ENCODE peak calls at places on chromosomes 11 and 22, in six cellular contexts. Q is endothelial cell of umbilical vein, P is GM12878, R is A549, W is K562, G is HepG2. E is an unnamed sample.

GRCh38 chr11:3623126-3623525 is 18.7 kb downstream of the ART5 start:
- DNase-seq in R (no peak), Q (no peak), G (no peak), P (no peak), W (no peak), E (peak; percentile 24)

GRCh38 chr11:118226294-118226693 is 1.5 kb upstream of the JAML start:
- DNase-seq in R (peak; percentile 5), P (no peak), W (no peak), G (no peak), Q (peak; percentile 70), E (no peak)

GRCh38 chr22:49535126-49535525 is 292.5 kb downstream of the BRD1 start:
- DNase-seq in P (no peak), W (no peak), Q (no peak), G (no peak), R (no peak), E (no peak)

GRCh38 chr11:124623861-124624525 is 1.3 kb downstream of the TBRG1 start:
- DNase-seq in P (no peak), G (no peak), Q (peak; percentile 3), W (no peak), R (no peak), E (no peak)

GRCh38 chr11:69700278-69701140 is 3.3 kb downstream of the FGF19 start:
- DNase-seq in Q (peak; percentile 74), P (no peak), G (peak; percentile 66), W (peak; percentile 76), R (peak; percentile 59), E (no peak)

GRCh38 chr11:57429946-57430345 is 3.0 kb upstream of the SLC43A3 start:
- DNase-seq in Q (no peak), G (no peak), P (no peak), W (no peak), R (no peak), E (no peak)

GRCh38 chr11:4704054-4704789 is at the start of gene MMP26:
- DNase-seq in W (no peak), R (no peak), G (no peak), Q (no peak), P (no peak), E (peak; percentile 90)

GRCh38 chr11:2109541-2110019 is 29.6 kb downstream of the IGF2 start:
- DNase-seq in G (peak; percentile 23), W (no peak), P (no peak), R (no peak), Q (peak; percentile 93), E (peak; percentile 18)

GRCh38 chr22:35547993-35548761 is 7.5 kb downstream of the RASD2 start:
- DNase-seq in Q (no peak), R (no peak), W (peak; percentile 17), G (no peak), P (no peak), E (peak; percentile 28)

GRCh38 chr11:114168691-114169090 is 109.2 kb downstream of the ZBTB16 start:
- DNase-seq in Q (no peak), G (no peak), R (no peak), P (no peak), W (no peak), E (peak; percentile 78)

GRCh38 chr11:76086713-76087635 is 119.3 kb downstream of the WNT11 start:
- DNase-seq in Q (no peak), P (no peak), G (no peak), W (no peak), R (no peak), E (no peak)

GRCh38 chr22:19842386-19843106 is 12.1 kb downstream of the GNB1L start:
- DNase-seq in Q (no peak), P (no peak), R (no peak), G (no peak), W (no peak), E (no peak)

GRCh38 chr11:106914409-106914808 is 103.9 kb downstream of the GUCY1A2 start:
- DNase-seq in P (no peak), Q (no peak), W (no peak), G (no peak), R (no peak), E (no peak)

GRCh38 chr22:40560551-40560950 is 76.0 kb downstream of the MRTFA start:
- DNase-seq in R (no peak), P (no peak), Q (peak; percentile 95), G (no peak), W (peak; percentile 68), E (peak; percentile 22)

GRCh38 chr22:43642319-43642718 is 169.8 kb downstream of the EFCAB6 start:
- DNase-seq in R (no peak), W (no peak), P (no peak), Q (no peak), G (no peak), E (no peak)
- TF ChIP-seq MYC in R (no peak), W (no peak), P (no peak), Q (no peak), G (no peak), E (no peak)

GRCh38 chr11:17578958-17579357 is 31.9 kb downstream of the OTOG start:
- DNase-seq in Q (no peak), P (no peak), W (no peak), R (no peak), G (no peak), E (no peak)

GRCh38 chr11:17581732-17582053 is 34.6 kb downstream of the OTOG start:
- DNase-seq in Q (no peak), W (no peak), G (no peak), R (no peak), P (no peak), E (no peak)

GRCh38 chr11:17580271-17580670 is 33.2 kb downstream of the OTOG start:
- DNase-seq in P (no peak), G (no peak), R (no peak), Q (no peak), W (no peak), E (no peak)

GRCh38 chr11:17579451-17579850 is 32.4 kb downstream of the OTOG start:
- DNase-seq in Q (no peak), P (no peak), W (no peak), R (no peak), G (no peak), E (no peak)

DNA sequence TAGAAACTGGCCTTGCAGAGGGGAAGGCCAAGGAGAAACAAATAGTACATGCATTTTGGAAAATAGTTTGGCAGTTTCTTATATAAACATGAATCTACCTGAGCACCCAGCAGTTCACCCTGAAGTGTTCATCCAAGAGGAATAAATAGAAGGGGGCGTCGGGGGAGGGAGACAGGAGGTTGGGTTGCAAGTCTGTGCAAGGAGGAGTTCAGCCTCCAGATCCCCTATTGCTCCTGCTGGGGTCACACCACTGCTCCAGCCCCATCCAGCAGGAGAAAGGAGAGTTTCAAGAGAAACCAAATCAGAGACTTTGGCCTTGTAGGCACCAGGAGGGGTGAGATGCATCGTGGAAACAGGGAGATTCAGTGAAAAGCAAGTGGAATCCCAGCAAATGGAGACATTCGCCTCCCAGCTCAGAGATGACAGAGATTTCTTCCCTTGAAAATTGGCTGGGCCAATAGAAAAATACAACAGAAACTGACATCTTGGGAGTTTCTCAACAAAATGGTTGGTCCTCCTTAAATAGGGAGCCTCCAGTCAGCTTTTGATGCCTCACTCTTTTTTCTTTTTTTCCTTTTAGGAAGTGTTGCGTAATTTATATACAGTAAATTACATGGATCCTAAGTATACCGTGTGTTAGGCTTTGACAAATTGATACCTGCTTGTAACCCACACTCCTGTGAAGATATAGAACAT is 34.1 kb downstream of the OTOG start:
- DNase-seq in P (no peak), Q (no peak), W (no peak), R (no peak), G (no peak), E (no peak)
- TF ChIP-seq MYC in P (no peak), Q (no peak), W (no peak), R (no peak), G (no peak), E (no peak)

DNA sequence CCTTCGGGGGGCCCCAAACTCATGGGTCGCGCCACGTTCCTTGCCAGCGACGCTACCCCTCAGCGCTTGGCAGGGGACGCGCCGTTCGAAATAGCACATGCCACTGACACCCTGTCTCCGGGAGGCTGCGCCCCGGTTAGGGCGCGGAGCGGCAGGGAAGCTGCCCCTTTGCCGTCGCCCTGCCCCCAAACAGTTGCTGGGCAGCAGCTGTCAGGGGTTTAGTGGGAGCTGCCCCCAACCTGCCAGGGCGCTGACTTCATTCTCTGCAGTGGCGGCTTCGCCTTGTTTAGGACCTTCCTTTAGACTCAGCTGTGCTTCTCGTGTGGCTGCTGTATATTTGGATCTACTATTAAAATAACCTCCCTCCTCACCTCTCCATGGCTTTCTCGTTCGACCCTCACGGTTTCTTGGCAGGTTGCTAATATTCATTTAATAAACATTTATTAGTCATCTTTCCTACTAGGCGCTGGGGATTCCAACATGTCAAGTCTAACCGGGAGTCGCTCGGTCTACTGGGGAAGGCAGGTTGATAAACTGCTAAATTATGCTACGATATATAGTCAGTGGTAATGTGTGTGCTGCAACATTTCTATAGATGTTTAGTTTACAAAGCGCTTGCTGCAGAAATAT is 777 bp downstream of the TMEM109 start:
- DNase-seq in W (peak; percentile 64), R (no peak), Q (peak; percentile 66), G (no peak), P (no peak), E (peak; percentile 70)
- TF ChIP-seq MYC in W (no peak), R (no peak), Q (no peak), G (no peak), P (no peak), E (no peak)

GRCh38 chr11:70861534-70861933 is 390.8 kb downstream of the SHANK2 start:
- DNase-seq in G (no peak), R (no peak), Q (no peak), P (no peak), W (no peak), E (no peak)
- TF ChIP-seq MYC in G (no peak), R (no peak), Q (no peak), P (no peak), W (no peak), E (no peak)

DNA sequence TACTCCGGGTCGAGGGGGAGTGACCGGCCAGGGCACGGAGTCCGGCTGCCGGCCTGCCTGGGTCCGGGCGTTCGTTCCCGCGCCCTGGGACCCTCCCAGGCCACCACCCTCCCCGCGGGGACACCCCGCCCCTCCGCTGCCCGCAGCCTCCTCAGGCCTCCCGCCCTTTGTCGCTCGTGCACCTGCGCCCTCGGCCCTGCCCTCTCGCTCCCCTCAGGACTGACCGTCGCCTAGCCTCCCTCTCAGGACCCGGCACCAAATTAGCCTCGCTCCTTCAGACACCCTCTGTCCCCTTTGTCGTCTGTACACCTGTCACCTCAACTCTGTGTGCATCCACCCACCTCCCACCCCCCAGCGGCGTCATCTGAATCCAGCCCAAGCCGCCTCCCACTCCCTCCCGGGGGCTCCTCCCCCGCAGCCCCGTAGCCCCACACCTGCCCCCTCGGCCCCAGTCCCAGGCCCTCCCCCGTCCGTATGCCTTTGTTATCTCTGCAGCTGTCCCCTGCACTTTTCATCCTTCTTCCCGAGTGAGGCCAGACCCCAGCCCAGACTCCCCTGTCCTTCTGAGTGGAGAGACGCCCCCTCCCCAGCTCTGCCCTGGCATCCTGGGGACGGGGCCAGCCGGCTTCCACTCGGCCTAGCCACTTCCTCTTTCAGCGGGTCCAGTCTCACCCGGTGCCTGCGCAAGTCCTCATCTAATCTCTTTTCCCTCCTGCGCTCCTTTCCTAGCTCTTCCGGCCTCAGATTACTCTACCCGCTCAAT is 643 bp downstream of the TIGD3 start:
- DNase-seq in G (peak; percentile 15), Q (no peak), W (peak; percentile 83), P (no peak), R (no peak), E (peak; percentile 82)
- TF ChIP-seq MYC in G (peak; percentile 18), Q (no peak), W (no peak), P (no peak), R (no peak), E (no peak)

E was measured in NB4.